ENCODE peak calls at places on chromosomes 4 and X, in ten cellular contexts. D is MM.1S, U is left lung, X is upper lobe of right lung, T is cardiac muscle cell, J is stomach, Z is uterus, I is IMR-90, P is esophagus squamous epithelium, M is HepG2. O is an unnamed sample.

GRCh38 chr4:89765966-89766365 is 71.0 kb downstream of the SNCA start:
- DNase-seq in I (peak; percentile 63), P (no peak), D (no peak), U (no peak), M (no peak), X (no peak), Z (no peak), T (no peak), J (no peak), O (no peak)

GRCh38 chrX:44157858-44158257 is 184.7 kb upstream of the NDP start:
- DNase-seq in M (no peak), Z (peak; percentile 29), T (no peak), J (no peak), D (no peak), I (no peak), P (no peak), X (no peak), U (no peak), O (no peak)

GRCh38 chr4:89296399-89296798 is 11.2 kb downstream of the GPRIN3 start:
- DNase-seq in T (no peak), X (no peak), Z (no peak), M (peak; percentile 25), I (no peak), J (no peak), D (peak; percentile 36), P (no peak), U (no peak), O (no peak)

GRCh38 chrX:117985241-117985640 is 131.4 kb downstream of the KLHL13 start:
- DNase-seq in P (no peak), I (peak; percentile 29), J (peak; percentile 30), U (no peak), M (no peak), D (no peak), T (peak; percentile 42), X (no peak), Z (no peak), O (no peak)

GRCh38 chr4:47002593-47002992 is 9.2 kb upstream of the GABRA4 start:
- DNase-seq in D (no peak), J (no peak), X (no peak), M (no peak), T (no peak), Z (no peak), P (no peak), U (no peak), I (peak; percentile 79), O (no peak)

GRCh38 chrX:9677098-9677739 is 88.4 kb downstream of the GPR143 start:
- DNase-seq in T (no peak), J (peak; percentile 37), D (peak; percentile 80), X (no peak), P (no peak), U (no peak), M (no peak), I (peak; percentile 64), Z (peak; percentile 29), O (peak; percentile 16)

GRCh38 chr4:168076989-168077725 is 15.2 kb upstream of the ANXA10 start:
- DNase-seq in P (no peak), U (no peak), J (peak; percentile 75), Z (peak; percentile 13), I (peak; percentile 71), D (peak; percentile 62), M (peak; percentile 44), X (no peak), T (peak; percentile 81), O (no peak)

GRCh38 chr4:5365071-5366008 is 314.1 kb downstream of the STK32B start:
- DNase-seq in M (peak; percentile 27), P (no peak), J (peak; percentile 35), Z (no peak), I (peak; percentile 97), U (no peak), D (peak; percentile 55), X (no peak), T (no peak), O (no peak)

GRCh38 chr4:39814403-39815185 is 116.7 kb downstream of the UBE2K start:
- DNase-seq in Z (no peak), P (no peak), I (peak; percentile 25), J (no peak), T (peak; percentile 13), X (no peak), U (no peak), D (no peak), M (peak; percentile 43), O (no peak)

GRCh38 chrX:72685810-72686465 is 28.2 kb downstream of the PHKA1 start:
- DNase-seq in Z (no peak), M (no peak), I (peak; percentile 37), T (no peak), P (no peak), X (no peak), J (no peak), D (no peak), U (no peak), O (no peak)

GRCh38 chr4:140096483-140096861 is 57.5 kb downstream of the MAML3 start:
- DNase-seq in J (no peak), P (no peak), I (no peak), D (no peak), M (no peak), T (no peak), U (no peak), Z (no peak), X (no peak), O (no peak)

GRCh38 chr4:76993787-76994641 is 44.5 kb downstream of the SEPTIN11 start:
- DNase-seq in T (peak; percentile 37), J (no peak), X (no peak), P (no peak), Z (no peak), M (no peak), I (no peak), U (no peak), D (peak; percentile 92), O (no peak)

GRCh38 chr4:721261-722171 is 15.9 kb downstream of the PCGF3 start:
- DNase-seq in T (no peak), U (peak; percentile 74), Z (peak; percentile 49), D (no peak), M (no peak), I (no peak), J (no peak), P (no peak), X (no peak), O (peak; percentile 36)

GRCh38 chrX:132853040-132853439 is 105.4 kb downstream of the HS6ST2 start:
- DNase-seq in Z (no peak), X (no peak), J (no peak), D (no peak), P (no peak), U (no peak), M (no peak), T (no peak), I (no peak), O (no peak)

GRCh38 chr4:30943356-30943755 is 223.2 kb downstream of the PCDH7 start:
- DNase-seq in I (peak; percentile 38), D (no peak), X (no peak), J (no peak), Z (no peak), P (no peak), U (no peak), T (no peak), M (no peak), O (no peak)

DNA sequence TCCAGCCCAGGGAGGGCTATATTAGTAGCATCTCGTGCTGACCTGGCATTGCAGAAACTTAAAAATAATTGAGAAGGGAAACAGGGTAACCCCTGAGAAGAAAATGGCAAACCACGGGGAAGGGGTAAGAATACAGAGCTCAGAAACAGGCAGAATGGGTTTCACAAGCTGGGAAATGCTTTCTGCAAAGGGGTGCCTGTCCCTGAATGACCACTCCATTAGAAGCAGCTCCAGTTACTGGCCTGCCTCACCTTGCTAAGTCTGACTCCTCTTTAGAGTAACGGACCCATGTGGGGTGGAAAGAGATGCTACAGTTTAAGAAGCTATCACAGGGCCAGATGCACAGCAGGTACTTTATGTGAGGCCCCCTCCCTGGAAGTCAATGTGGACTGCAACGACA is 2.5 kb downstream of the WDR1 start:
- DNase-seq in P (no peak), J (no peak), I (no peak), T (no peak), Z (no peak), X (no peak), D (no peak), M (no peak), U (no peak), O (no peak)
- H3K4me1 ChIP-seq in P (peaks cover 54% of the 10 kb centered on the region), J (peaks cover 84% of the 10 kb centered on the region), I (peaks cover 43% of the 10 kb centered on the region), T (peaks cover 38% of the 10 kb centered on the region), Z (peaks cover 42% of the 10 kb centered on the region), X (peaks cover 67% of the 10 kb centered on the region), D (peaks cover 26% of the 10 kb centered on the region), M (peaks cover 89% of the 10 kb centered on the region), U (peaks cover 31% of the 10 kb centered on the region), O (peaks cover 45% of the 10 kb centered on the region)

GRCh38 chrX:56745019-56745418 is 16.0 kb downstream of the NBDY start:
- DNase-seq in T (no peak), X (no peak), D (no peak), P (no peak), M (peak; percentile 37), U (no peak), J (no peak), Z (no peak), I (peak; percentile 78), O (no peak)
- H3K27ac ChIP-seq in T (no peak overlapping the region), X (no peak overlapping the region), D (no peak overlapping the region), P (no peak overlapping the region), M (no peak overlapping the region), U (no peak overlapping the region), J (no peak overlapping the region), Z (no peak overlapping the region), I (no peak overlapping the region), O (no peak overlapping the region)

GRCh38 chr4:127601029-127601428 is 31.7 kb upstream of the INTU start:
- DNase-seq in P (no peak), I (peak; percentile 43), T (no peak), M (no peak), Z (no peak), X (no peak), D (no peak), U (no peak), J (no peak), O (no peak)
- TF ChIP-seq CTCF in P (no peak), I (peak; percentile 39), T (peak; percentile 34), M (no peak), Z (no peak), X (no peak), D (peak; percentile 6), U (peak; percentile 36), J (no peak), O (no peak)

GRCh38 chr4:156972370-156972980 is 876 bp upstream of the PDGFC start:
- DNase-seq in P (no peak), U (no peak), M (no peak), Z (no peak), J (no peak), T (peak; percentile 4), D (peak; percentile 42), I (peak; percentile 18), X (no peak), O (no peak)

GRCh38 chr4:156970501-156971167 is 965 bp downstream of the PDGFC start:
- DNase-seq in Z (peak; percentile 62), J (peak; percentile 64), T (peak; percentile 82), M (peak; percentile 61), P (peak; percentile 1), D (peak; percentile 55), I (peak; percentile 62), U (peak; percentile 88), X (peak; percentile 85), O (peak; percentile 48)

GRCh38 chr4:156974264-156974663 is 2.7 kb upstream of the PDGFC start:
- DNase-seq in M (no peak), U (no peak), P (no peak), Z (no peak), D (no peak), T (no peak), J (no peak), X (no peak), I (peak; percentile 74), O (no peak)

GRCh38 chr4:156971168-156971601 is 414 bp downstream of the PDGFC start:
- DNase-seq in J (peak; percentile 34), D (no peak), M (no peak), U (no peak), P (no peak), Z (peak; percentile 57), T (peak; percentile 47), I (no peak), X (peak; percentile 74), O (no peak)

GRCh38 chr4:156971623-156972369 is at the start of gene PDGFC:
- DNase-seq in T (peak; percentile 88), U (peak; percentile 95), X (peak; percentile 95), J (peak; percentile 75), Z (peak; percentile 82), I (peak; percentile 65), D (peak; percentile 66), P (no peak), M (peak; percentile 63), O (peak; percentile 68)
- H3K4me1 ChIP-seq in T (peaks cover 3% of the 10 kb centered on the region), U (peaks cover 4% of the 10 kb centered on the region), X (peaks cover 23% of the 10 kb centered on the region), J (peaks cover 19% of the 10 kb centered on the region), Z (no peaks in the 10 kb centered on the region), I (peaks cover 18% of the 10 kb centered on the region), D (peaks cover 27% of the 10 kb centered on the region), P (peaks cover 10% of the 10 kb centered on the region), M (peaks cover 62% of the 10 kb centered on the region), O (peaks cover 5% of the 10 kb centered on the region)